ENCODE peak calls at places on chromosome 13, in four cellular contexts. Q is lower leg skin; W is CD8-positive, alpha-beta memory T cell; U is LoVo. B is an unnamed sample.

GRCh38 chr13:29523199-29523931 is 72.1 kb downstream of the SLC7A1 start:
- DNase-seq in Q (no peak), W (no peak), U (no peak), B (no peak)

GRCh38 chr13:21849323-21849722 is 178.4 kb downstream of the FGF9 start:
- DNase-seq in Q (no peak), W (peak; percentile 13), U (peak; percentile 54), B (peak; percentile 15)

GRCh38 chr13:80168089-80168850 is 172.7 kb downstream of the SPRY2 start:
- DNase-seq in Q (no peak), W (no peak), U (no peak), B (no peak)

GRCh38 chr13:101569807-101570206 is 117.3 kb downstream of the ITGBL1 start:
- DNase-seq in Q (no peak), W (no peak), U (no peak), B (no peak)

GRCh38 chr13:41060723-41061074 is 610 bp upstream of the WBP4 start:
- DNase-seq in Q (peak; percentile 80), W (peak; percentile 85), U (peak; percentile 64), B (peak; percentile 91)

GRCh38 chr13:110211046-110211445 is 95.9 kb downstream of the COL4A1 start:
- DNase-seq in Q (no peak), W (no peak), U (no peak), B (no peak)

GRCh38 chr13:49679244-49679643 is 12.0 kb downstream of the EBPL start:
- DNase-seq in Q (no peak), W (no peak), U (no peak), B (no peak)

GRCh38 chr13:64453831-64454230 is 2776.3 kb downstream of the PCDH9 start:
- DNase-seq in Q (no peak), W (no peak), U (no peak), B (no peak)

GRCh38 chr13:79522583-79522982 is 41.6 kb downstream of the NDFIP2 start:
- DNase-seq in Q (peak; percentile 24), W (no peak), U (no peak), B (no peak)

GRCh38 chr13:77176350-77176749 is 149.4 kb upstream of the FBXL3 start:
- DNase-seq in Q (no peak), W (no peak), U (no peak), B (no peak)

GRCh38 chr13:109792416-109793090 is 6.2 kb upstream of the IRS2 start:
- DNase-seq in Q (no peak), W (no peak), U (no peak), B (no peak)

GRCh38 chr13:38519229-38519910 is 167.5 kb upstream of the FREM2 start:
- DNase-seq in Q (no peak), W (no peak), U (no peak), B (no peak)

GRCh38 chr13:27920677-27921420 is 1.0 kb downstream of the PDX1 start:
- DNase-seq in Q (no peak), W (no peak), U (no peak), B (no peak)

GRCh38 chr13:102815788-102816187 is 16.9 kb downstream of the BIVM start:
- DNase-seq in Q (no peak), W (no peak), U (no peak), B (no peak)

GRCh38 chr13:98286814-98287213 is 109.7 kb upstream of the RNF113B start:
- DNase-seq in Q (no peak), W (no peak), U (no peak), B (no peak)

GRCh38 chr13:29546662-29547061 is 48.8 kb downstream of the SLC7A1 start:
- DNase-seq in Q (no peak), W (no peak), U (no peak), B (no peak)

GRCh38 chr13:98050041-98050466 is 92.8 kb upstream of the FARP1 start:
- DNase-seq in Q (no peak), W (no peak), U (peak; percentile 19), B (no peak)

GRCh38 chr13:51282322-51282721 is 57.2 kb upstream of the SERPINE3 start:
- DNase-seq in Q (no peak), W (no peak), U (no peak), B (no peak)

GRCh38 chr13:77000475-77000874 is 8.6 kb downstream of the CLN5 start:
- DNase-seq in Q (no peak), W (no peak), U (peak; percentile 29), B (no peak)

GRCh38 chr13:74687452-74688180 is 553.4 kb upstream of the KLF12 start:
- DNase-seq in Q (no peak), W (no peak), U (no peak), B (no peak)

GRCh38 chr13:46617885-46618284 is 64.9 kb downstream of the LRCH1 start:
- DNase-seq in Q (no peak), W (no peak), U (no peak), B (no peak)

GRCh38 chr13:112252744-112253590 is 123.2 kb upstream of the SPACA7 start:
- DNase-seq in Q (peak; percentile 3), W (no peak), U (no peak), B (no peak)

GRCh38 chr13:22468055-22468454 is 712.7 kb upstream of the SGCG start:
- DNase-seq in Q (no peak), W (no peak), U (no peak), B (no peak)

GRCh38 chr13:35927554-35927953 is 203.6 kb downstream of the DCLK1 start:
- DNase-seq in Q (no peak), W (no peak), U (no peak), B (no peak)